ENCODE peak calls at places on chromosome 13, in six cellular contexts. Q is Calu3; D is aorta; T is stimulated activated CD8-positive, alpha-beta memory T cell treated with anti-CD3 and anti-CD28 coated beads, Interleukin-2, amount 100 ng/mL, for 48 hours; H is adrenal gland; R is activated T-helper 1 cell treated with Interleukin-2 at 50 U/mL for 16 hours. L is an unnamed sample.

GRCh38 chr13:39406688-39407087 is 196.3 kb downstream of the LHFPL6 start:
- DNase-seq in H (no peak), D (no peak), R (no peak), T (no peak), Q (no peak), L (no peak)

GRCh38 chr13:51244637-51245405 is 22.6 kb downstream of the FAM124A start:
- DNase-seq in H (peak), T (no peak), D (no peak), Q (no peak), R (no peak), L (no peak)

GRCh38 chr13:56317839-56318238 is 822.9 kb upstream of the PRR20A start:
- DNase-seq in H (no peak), D (no peak), R (no peak), T (no peak), Q (no peak), L (no peak)

GRCh38 chr13:113616281-113616906 is 31.8 kb downstream of the TFDP1 start:
- DNase-seq in D (peak), R (no peak), H (no peak), T (no peak), Q (no peak), L (no peak)

GRCh38 chr13:110525328-110526319 is 35.9 kb downstream of the RAB20 start:
- DNase-seq in Q (no peak), T (no peak), D (no peak), H (peak), R (no peak), L (no peak)

GRCh38 chr13:75636339-75637095 is 387 bp downstream of the LMO7 start:
- DNase-seq in R (peak), Q (peak), D (peak), T (peak), H (peak), L (peak)

GRCh38 chr13:97018029-97018819 is 23.9 kb upstream of the OXGR1 start:
- DNase-seq in R (no peak), Q (no peak), D (no peak), T (no peak), H (peak), L (peak)

GRCh38 chr13:102580552-102581169 is 16.1 kb upstream of the TPP2 start:
- DNase-seq in T (no peak), Q (no peak), H (peak), D (no peak), R (no peak), L (no peak)

GRCh38 chr13:53848546-53848945 is 819.9 kb downstream of the OLFM4 start:
- DNase-seq in R (no peak), Q (no peak), T (no peak), D (no peak), H (no peak), L (no peak)

GRCh38 chr13:30551194-30551593 is 66.5 kb upstream of the USPL1 start:
- DNase-seq in H (no peak), T (no peak), R (no peak), D (no peak), Q (no peak), L (no peak)

L was measured in effector memory CD4-positive, alpha-beta T cell.